ENCODE peak calls at places on chromosomes 3 and 15, in seven cellular contexts. P is HCT116; Y is HT1080; U is lower lobe of right lung; I is cardiac muscle cell; G is H4; L is stimulated activated CD8-positive, alpha-beta memory T cell treated with anti-CD3 and anti-CD28 coated beads, Interleukin-2, amount 100 ng/mL, for 1 hour. D is an unnamed sample.
A peak's percentile ranks its signal among the peaks of the same experiment; 100 is the strongest.

GRCh38 chr15:58539548-58539947 is 107.8 kb downstream of the LIPC start:
- DNase-seq in P (no peak), Y (no peak), U (no peak), I (no peak), G (no peak), L (no peak), D (no peak)

GRCh38 chr3:71226565-71227281 is 356.8 kb downstream of the FOXP1 start:
- DNase-seq in P (no peak), Y (peak; percentile 76), U (peak; percentile 50), I (no peak), G (no peak), L (peak; percentile 57), D (no peak)

GRCh38 chr3:73685061-73685460 is 60.3 kb upstream of the PDZRN3 start:
- DNase-seq in P (no peak), Y (no peak), U (no peak), I (no peak), G (no peak), L (no peak), D (no peak)

GRCh38 chr3:127439621-127440020 is 150.9 kb downstream of the TPRA1 start:
- DNase-seq in P (no peak), Y (no peak), U (no peak), I (no peak), G (no peak), L (no peak), D (no peak)

GRCh38 chr3:66036586-66037061 is 2.1 kb downstream of the MAGI1 start:
- DNase-seq in P (no peak), Y (peak; percentile 14), U (peak; percentile 45), I (peak; percentile 56), G (no peak), L (no peak), D (no peak)

GRCh38 chr3:47022540-47023161 is 43.2 kb downstream of the NBEAL2 start:
- DNase-seq in P (no peak), Y (no peak), U (no peak), I (peak; percentile 37), G (no peak), L (no peak), D (no peak)

GRCh38 chr3:37813403-37813802 is 48.3 kb upstream of the CTDSPL start:
- DNase-seq in P (no peak), Y (no peak), U (no peak), I (no peak), G (no peak), L (no peak), D (no peak)

GRCh38 chr15:70196314-70197291 is 98.9 kb upstream of the TLE3 start:
- DNase-seq in P (no peak), Y (peak; percentile 92), U (peak; percentile 57), I (peak; percentile 67), G (peak; percentile 99), L (no peak), D (no peak)

GRCh38 chr15:29064731-29065130 is 179.0 kb downstream of the APBA2 start:
- DNase-seq in P (no peak), Y (no peak), U (no peak), I (no peak), G (no peak), L (no peak), D (no peak)

GRCh38 chr3:69494091-69494659 is 108.3 kb upstream of the FRMD4B start:
- DNase-seq in P (no peak), Y (no peak), U (no peak), I (no peak), G (no peak), L (no peak), D (no peak)

D was measured in D341Med.